ENCODE peak calls at places on chromosomes 11 and 22, in eight cellular contexts. One of them, this sample, is unnamed.

GRCh38 chr22:41910599-41911291 is 4.1 kb downstream of the SHISA8 start:
- DNase-seq in NK-92 treated with Interleukin-12 subunit alpha and Interleukin-12 subunit beta, amount 100 ng/mL, for 24 hours: no peak
- DNase-seq in astrocyte of the spinal cord: no peak
- DNase-seq in stimulated activated CD8-positive, alpha-beta memory T cell treated with anti-CD3 and anti-CD28 coated beads, Interleukin-2, amount 100 ng/mL, for 1 hour: no peak
- DNase-seq in T-helper 1 cell: peak
- DNase-seq in B cell: peak
- DNase-seq in glutamatergic neuron: peak
- DNase-seq in NCI-H1436: no peak
- DNase-seq in this sample: no peak

GRCh38 chr11:123020968-123021367 is 39.3 kb upstream of the BSX start:
- DNase-seq in NK-92 treated with Interleukin-12 subunit alpha and Interleukin-12 subunit beta, amount 100 ng/mL, for 24 hours: no peak
- DNase-seq in astrocyte of the spinal cord: peak
- DNase-seq in stimulated activated CD8-positive, alpha-beta memory T cell treated with anti-CD3 and anti-CD28 coated beads, Interleukin-2, amount 100 ng/mL, for 1 hour: no peak
- DNase-seq in T-helper 1 cell: peak
- DNase-seq in B cell: peak
- DNase-seq in glutamatergic neuron: peak
- DNase-seq in NCI-H1436: peak
- DNase-seq in this sample: peak

GRCh38 chr11:76792505-76793264 is 9.5 kb downstream of the TSKU start:
- DNase-seq in NK-92 treated with Interleukin-12 subunit alpha and Interleukin-12 subunit beta, amount 100 ng/mL, for 24 hours: no peak
- DNase-seq in astrocyte of the spinal cord: no peak
- DNase-seq in stimulated activated CD8-positive, alpha-beta memory T cell treated with anti-CD3 and anti-CD28 coated beads, Interleukin-2, amount 100 ng/mL, for 1 hour: no peak
- DNase-seq in T-helper 1 cell: no peak
- DNase-seq in B cell: no peak
- DNase-seq in glutamatergic neuron: no peak
- DNase-seq in NCI-H1436: no peak
- DNase-seq in this sample: no peak

GRCh38 chr22:30459206-30460052 is 12.4 kb downstream of the SEC14L3 start:
- DNase-seq in NK-92 treated with Interleukin-12 subunit alpha and Interleukin-12 subunit beta, amount 100 ng/mL, for 24 hours: no peak
- DNase-seq in astrocyte of the spinal cord: peak
- DNase-seq in stimulated activated CD8-positive, alpha-beta memory T cell treated with anti-CD3 and anti-CD28 coated beads, Interleukin-2, amount 100 ng/mL, for 1 hour: no peak
- DNase-seq in T-helper 1 cell: no peak
- DNase-seq in B cell: no peak
- DNase-seq in glutamatergic neuron: no peak
- DNase-seq in NCI-H1436: no peak
- DNase-seq in this sample: no peak

GRCh38 chr11:4664183-4664582 is 20.4 kb downstream of the OR51E1 start:
- DNase-seq in NK-92 treated with Interleukin-12 subunit alpha and Interleukin-12 subunit beta, amount 100 ng/mL, for 24 hours: no peak
- DNase-seq in astrocyte of the spinal cord: no peak
- DNase-seq in stimulated activated CD8-positive, alpha-beta memory T cell treated with anti-CD3 and anti-CD28 coated beads, Interleukin-2, amount 100 ng/mL, for 1 hour: no peak
- DNase-seq in T-helper 1 cell: no peak
- DNase-seq in B cell: no peak
- DNase-seq in glutamatergic neuron: no peak
- DNase-seq in NCI-H1436: no peak
- DNase-seq in this sample: no peak

GRCh38 chr22:47826016-47826415 is 1063.6 kb downstream of the TBC1D22A start:
- DNase-seq in NK-92 treated with Interleukin-12 subunit alpha and Interleukin-12 subunit beta, amount 100 ng/mL, for 24 hours: no peak
- DNase-seq in astrocyte of the spinal cord: no peak
- DNase-seq in stimulated activated CD8-positive, alpha-beta memory T cell treated with anti-CD3 and anti-CD28 coated beads, Interleukin-2, amount 100 ng/mL, for 1 hour: no peak
- DNase-seq in T-helper 1 cell: no peak
- DNase-seq in B cell: no peak
- DNase-seq in glutamatergic neuron: no peak
- DNase-seq in NCI-H1436: no peak
- DNase-seq in this sample: no peak

GRCh38 chr22:43008509-43008908 is 6.4 kb downstream of the PACSIN2 start:
- DNase-seq in NK-92 treated with Interleukin-12 subunit alpha and Interleukin-12 subunit beta, amount 100 ng/mL, for 24 hours: no peak
- DNase-seq in astrocyte of the spinal cord: no peak
- DNase-seq in stimulated activated CD8-positive, alpha-beta memory T cell treated with anti-CD3 and anti-CD28 coated beads, Interleukin-2, amount 100 ng/mL, for 1 hour: no peak
- DNase-seq in T-helper 1 cell: no peak
- DNase-seq in B cell: no peak
- DNase-seq in glutamatergic neuron: no peak
- DNase-seq in NCI-H1436: no peak
- DNase-seq in this sample: no peak

GRCh38 chr11:100639140-100639539 is 47.9 kb upstream of the ARHGAP42 start:
- DNase-seq in NK-92 treated with Interleukin-12 subunit alpha and Interleukin-12 subunit beta, amount 100 ng/mL, for 24 hours: no peak
- DNase-seq in astrocyte of the spinal cord: peak
- DNase-seq in stimulated activated CD8-positive, alpha-beta memory T cell treated with anti-CD3 and anti-CD28 coated beads, Interleukin-2, amount 100 ng/mL, for 1 hour: no peak
- DNase-seq in T-helper 1 cell: no peak
- DNase-seq in B cell: no peak
- DNase-seq in glutamatergic neuron: no peak
- DNase-seq in NCI-H1436: no peak
- DNase-seq in this sample: no peak

GRCh38 chr11:8650401-8650990 is 32.0 kb downstream of the TRIM66 start:
- DNase-seq in NK-92 treated with Interleukin-12 subunit alpha and Interleukin-12 subunit beta, amount 100 ng/mL, for 24 hours: no peak
- DNase-seq in astrocyte of the spinal cord: no peak
- DNase-seq in stimulated activated CD8-positive, alpha-beta memory T cell treated with anti-CD3 and anti-CD28 coated beads, Interleukin-2, amount 100 ng/mL, for 1 hour: no peak
- DNase-seq in T-helper 1 cell: no peak
- DNase-seq in B cell: no peak
- DNase-seq in glutamatergic neuron: no peak
- DNase-seq in NCI-H1436: no peak
- DNase-seq in this sample: no peak

GRCh38 chr11:119720311-119720710 is 8.7 kb downstream of the NECTIN1 start:
- DNase-seq in NK-92 treated with Interleukin-12 subunit alpha and Interleukin-12 subunit beta, amount 100 ng/mL, for 24 hours: no peak
- DNase-seq in astrocyte of the spinal cord: no peak
- DNase-seq in stimulated activated CD8-positive, alpha-beta memory T cell treated with anti-CD3 and anti-CD28 coated beads, Interleukin-2, amount 100 ng/mL, for 1 hour: no peak
- DNase-seq in T-helper 1 cell: no peak
- DNase-seq in B cell: no peak
- DNase-seq in glutamatergic neuron: no peak
- DNase-seq in NCI-H1436: no peak
- DNase-seq in this sample: no peak

GRCh38 chr22:23847991-23848864 is 9.4 kb upstream of the DERL3 start:
- DNase-seq in NK-92 treated with Interleukin-12 subunit alpha and Interleukin-12 subunit beta, amount 100 ng/mL, for 24 hours: no peak
- DNase-seq in astrocyte of the spinal cord: no peak
- DNase-seq in stimulated activated CD8-positive, alpha-beta memory T cell treated with anti-CD3 and anti-CD28 coated beads, Interleukin-2, amount 100 ng/mL, for 1 hour: no peak
- DNase-seq in T-helper 1 cell: no peak
- DNase-seq in B cell: no peak
- DNase-seq in glutamatergic neuron: no peak
- DNase-seq in NCI-H1436: no peak
- DNase-seq in this sample: no peak

GRCh38 chr11:65796726-65797601 is 10.1 kb downstream of the OVOL1 start:
- DNase-seq in NK-92 treated with Interleukin-12 subunit alpha and Interleukin-12 subunit beta, amount 100 ng/mL, for 24 hours: no peak
- DNase-seq in astrocyte of the spinal cord: no peak
- DNase-seq in stimulated activated CD8-positive, alpha-beta memory T cell treated with anti-CD3 and anti-CD28 coated beads, Interleukin-2, amount 100 ng/mL, for 1 hour: no peak
- DNase-seq in T-helper 1 cell: no peak
- DNase-seq in B cell: no peak
- DNase-seq in glutamatergic neuron: no peak
- DNase-seq in NCI-H1436: no peak
- DNase-seq in this sample: no peak

GRCh38 chr11:47524200-47524874 is 28.6 kb downstream of the CELF1 start:
- DNase-seq in NK-92 treated with Interleukin-12 subunit alpha and Interleukin-12 subunit beta, amount 100 ng/mL, for 24 hours: no peak
- DNase-seq in astrocyte of the spinal cord: peak
- DNase-seq in stimulated activated CD8-positive, alpha-beta memory T cell treated with anti-CD3 and anti-CD28 coated beads, Interleukin-2, amount 100 ng/mL, for 1 hour: no peak
- DNase-seq in T-helper 1 cell: peak
- DNase-seq in B cell: no peak
- DNase-seq in glutamatergic neuron: peak
- DNase-seq in NCI-H1436: no peak
- DNase-seq in this sample: no peak

GRCh38 chr11:37076866-37077265 is 478.8 kb upstream of the RAG2 start:
- DNase-seq in NK-92 treated with Interleukin-12 subunit alpha and Interleukin-12 subunit beta, amount 100 ng/mL, for 24 hours: no peak
- DNase-seq in astrocyte of the spinal cord: no peak
- DNase-seq in stimulated activated CD8-positive, alpha-beta memory T cell treated with anti-CD3 and anti-CD28 coated beads, Interleukin-2, amount 100 ng/mL, for 1 hour: no peak
- DNase-seq in T-helper 1 cell: no peak
- DNase-seq in B cell: no peak
- DNase-seq in glutamatergic neuron: no peak
- DNase-seq in NCI-H1436: no peak
- DNase-seq in this sample: no peak

GRCh38 chr22:32880906-32881596 is 79.5 kb downstream of the TIMP3 start:
- DNase-seq in NK-92 treated with Interleukin-12 subunit alpha and Interleukin-12 subunit beta, amount 100 ng/mL, for 24 hours: no peak
- DNase-seq in astrocyte of the spinal cord: peak
- DNase-seq in stimulated activated CD8-positive, alpha-beta memory T cell treated with anti-CD3 and anti-CD28 coated beads, Interleukin-2, amount 100 ng/mL, for 1 hour: no peak
- DNase-seq in T-helper 1 cell: no peak
- DNase-seq in B cell: peak
- DNase-seq in glutamatergic neuron: peak
- DNase-seq in NCI-H1436: no peak
- DNase-seq in this sample: no peak

GRCh38 chr11:131275580-131275979 is 94.8 kb upstream of the NTM start:
- DNase-seq in NK-92 treated with Interleukin-12 subunit alpha and Interleukin-12 subunit beta, amount 100 ng/mL, for 24 hours: no peak
- DNase-seq in astrocyte of the spinal cord: no peak
- DNase-seq in stimulated activated CD8-positive, alpha-beta memory T cell treated with anti-CD3 and anti-CD28 coated beads, Interleukin-2, amount 100 ng/mL, for 1 hour: no peak
- DNase-seq in T-helper 1 cell: no peak
- DNase-seq in B cell: no peak
- DNase-seq in glutamatergic neuron: no peak
- DNase-seq in NCI-H1436: no peak
- DNase-seq in this sample: no peak

GRCh38 chr11:75492181-75492820 is 33.4 kb downstream of the GDPD5 start:
- DNase-seq in NK-92 treated with Interleukin-12 subunit alpha and Interleukin-12 subunit beta, amount 100 ng/mL, for 24 hours: peak
- DNase-seq in astrocyte of the spinal cord: no peak
- DNase-seq in stimulated activated CD8-positive, alpha-beta memory T cell treated with anti-CD3 and anti-CD28 coated beads, Interleukin-2, amount 100 ng/mL, for 1 hour: peak
- DNase-seq in T-helper 1 cell: peak
- DNase-seq in B cell: peak
- DNase-seq in glutamatergic neuron: no peak
- DNase-seq in NCI-H1436: no peak
- DNase-seq in this sample: no peak

GRCh38 chr11:2549080-2549479 is 104.3 kb downstream of the KCNQ1 start:
- DNase-seq in NK-92 treated with Interleukin-12 subunit alpha and Interleukin-12 subunit beta, amount 100 ng/mL, for 24 hours: no peak
- DNase-seq in astrocyte of the spinal cord: no peak
- DNase-seq in stimulated activated CD8-positive, alpha-beta memory T cell treated with anti-CD3 and anti-CD28 coated beads, Interleukin-2, amount 100 ng/mL, for 1 hour: no peak
- DNase-seq in T-helper 1 cell: no peak
- DNase-seq in B cell: no peak
- DNase-seq in glutamatergic neuron: peak
- DNase-seq in NCI-H1436: no peak
- DNase-seq in this sample: no peak

GRCh38 chr22:45997077-45997774 is 20.3 kb upstream of the WNT7B start:
- DNase-seq in NK-92 treated with Interleukin-12 subunit alpha and Interleukin-12 subunit beta, amount 100 ng/mL, for 24 hours: no peak
- DNase-seq in astrocyte of the spinal cord: peak
- DNase-seq in stimulated activated CD8-positive, alpha-beta memory T cell treated with anti-CD3 and anti-CD28 coated beads, Interleukin-2, amount 100 ng/mL, for 1 hour: no peak
- DNase-seq in T-helper 1 cell: no peak
- DNase-seq in B cell: no peak
- DNase-seq in glutamatergic neuron: no peak
- DNase-seq in NCI-H1436: peak
- DNase-seq in this sample: no peak

GRCh38 chr11:2380807-2381350 is 3.8 kb downstream of the CD81 start:
- DNase-seq in NK-92 treated with Interleukin-12 subunit alpha and Interleukin-12 subunit beta, amount 100 ng/mL, for 24 hours: no peak
- DNase-seq in astrocyte of the spinal cord: no peak
- DNase-seq in stimulated activated CD8-positive, alpha-beta memory T cell treated with anti-CD3 and anti-CD28 coated beads, Interleukin-2, amount 100 ng/mL, for 1 hour: no peak
- DNase-seq in T-helper 1 cell: no peak
- DNase-seq in B cell: no peak
- DNase-seq in glutamatergic neuron: peak
- DNase-seq in NCI-H1436: no peak
- DNase-seq in this sample: no peak

GRCh38 chr22:49956914-49957825 is 3.4 kb upstream of the PIM3 start:
- DNase-seq in NK-92 treated with Interleukin-12 subunit alpha and Interleukin-12 subunit beta, amount 100 ng/mL, for 24 hours: no peak
- DNase-seq in astrocyte of the spinal cord: no peak
- DNase-seq in stimulated activated CD8-positive, alpha-beta memory T cell treated with anti-CD3 and anti-CD28 coated beads, Interleukin-2, amount 100 ng/mL, for 1 hour: no peak
- DNase-seq in T-helper 1 cell: no peak
- DNase-seq in B cell: no peak
- DNase-seq in glutamatergic neuron: no peak
- DNase-seq in NCI-H1436: no peak
- DNase-seq in this sample: no peak

This sample was measured in SW 1271.